ENCODE peak calls at places on chromosomes 2 and 18, in seven cellular contexts. U, R, F, A, X, W and S are unnamed samples.

GRCh38 chr2:128780434-128781080 is 461.9 kb upstream of the HS6ST1 start:
- DNase-seq in R (no peak), F (no peak), W (no peak), U (no peak), X (no peak), A (no peak), S (no peak)

GRCh38 chr2:52956766-52957165 is 810.8 kb upstream of the CHAC2 start:
- DNase-seq in W (no peak), X (no peak), R (no peak), U (no peak), A (no peak), F (no peak), S (no peak)

GRCh38 chr2:148545387-148546256 is 98.9 kb upstream of the EPC2 start:
- DNase-seq in A (no peak), U (no peak), F (no peak), W (no peak), X (no peak), R (no peak), S (no peak)

GRCh38 chr2:214591359-214591758 is 180.5 kb downstream of the VWC2L start:
- DNase-seq in A (no peak), U (no peak), R (no peak), W (no peak), F (no peak), X (no peak), S (no peak)

GRCh38 chr2:11705063-11705462 is 35.1 kb upstream of the NTSR2 start:
- DNase-seq in U (no peak), F (no peak), R (no peak), A (no peak), X (no peak), W (no peak), S (no peak)

GRCh38 chr2:231930601-231931281 is 4.5 kb upstream of the NPPC start:
- DNase-seq in W (no peak), F (peak), X (no peak), R (peak), A (peak), U (no peak), S (no peak)

GRCh38 chr2:100237046-100237615 is 85.2 kb downstream of the LONRF2 start:
- DNase-seq in U (no peak), F (no peak), R (no peak), W (no peak), X (no peak), A (no peak), S (no peak)

GRCh38 chr2:178480227-178481181 is at the start of gene PLEKHA3:
- DNase-seq in A (peak), R (peak), U (peak), F (peak), W (peak), X (peak), S (peak)

GRCh38 chr2:21288299-21288698 is 164.5 kb downstream of the TDRD15 start:
- DNase-seq in F (no peak), A (no peak), R (no peak), W (no peak), X (no peak), U (no peak), S (no peak)

GRCh38 chr18:21682276-21683051 is 22.1 kb downstream of the ABHD3 start:
- DNase-seq in R (no peak), W (no peak), A (peak), U (no peak), F (no peak), X (peak), S (peak)

GRCh38 chr18:62942578-62942977 is 227.2 kb downstream of the PHLPP1 start:
- DNase-seq in U (no peak), R (no peak), A (no peak), W (no peak), F (no peak), X (no peak), S (no peak)

GRCh38 chr2:170249761-170250160 is 71.8 kb downstream of the MYO3B start:
- DNase-seq in A (no peak), R (no peak), W (no peak), F (no peak), U (no peak), X (no peak), S (no peak)

GRCh38 chr2:120941571-120941970 is 205.9 kb downstream of the GLI2 start:
- DNase-seq in R (no peak), U (no peak), W (no peak), A (no peak), X (no peak), F (no peak), S (no peak)

GRCh38 chr18:27073404-27073830 is 111.7 kb downstream of the CHST9 start:
- DNase-seq in A (no peak), W (no peak), F (no peak), X (no peak), R (no peak), U (no peak), S (peak)

GRCh38 chr2:1162768-1163584 is 212.3 kb downstream of the SNTG2 start:
- DNase-seq in W (no peak), F (no peak), R (no peak), A (no peak), X (no peak), U (no peak), S (no peak)

GRCh38 chr2:158495175-158495574 is 38.4 kb downstream of the PKP4 start:
- DNase-seq in U (no peak), F (no peak), R (no peak), X (no peak), A (peak), W (no peak), S (no peak)

GRCh38 chr2:44364604-44365003 is 2.9 kb downstream of the CAMKMT start:
- DNase-seq in F (no peak), A (peak), W (no peak), R (no peak), U (no peak), X (no peak), S (no peak)

GRCh38 chr2:41602351-41602750 is 445.5 kb upstream of the PKDCC start:
- DNase-seq in A (no peak), U (no peak), W (no peak), R (no peak), X (no peak), F (no peak), S (no peak)

GRCh38 chr18:14074187-14074586 is 58.0 kb downstream of the ZNF519 start:
- DNase-seq in F (no peak), W (no peak), X (no peak), R (no peak), U (peak), A (no peak), S (no peak)

GRCh38 chr18:25306671-25307070 is 45.3 kb downstream of the ZNF521 start:
- DNase-seq in F (no peak), A (no peak), R (no peak), U (no peak), X (no peak), W (no peak), S (no peak)

GRCh38 chr2:233832869-233833812 is 21.2 kb downstream of the HJURP start:
- DNase-seq in W (no peak), A (peak), R (no peak), X (no peak), F (no peak), U (peak), S (peak)

GRCh38 chr2:241926541-241927311 is 57.2 kb downstream of the RTP5 start:
- DNase-seq in A (no peak), R (no peak), F (no peak), W (no peak), X (no peak), U (no peak), S (no peak)

GRCh38 chr18:67730884-67731283 is 214.4 kb upstream of the DSEL start:
- DNase-seq in X (no peak), F (no peak), U (no peak), W (no peak), A (peak), R (no peak), S (no peak)

GRCh38 chr2:224552771-224553170 is 32.4 kb downstream of the CUL3 start:
- DNase-seq in R (no peak), W (no peak), A (no peak), U (no peak), F (no peak), X (no peak), S (no peak)

GRCh38 chr2:128322651-128323491 is 4.2 kb upstream of the HS6ST1 start:
- DNase-seq in U (peak), R (peak), X (no peak), A (no peak), W (peak), F (peak), S (no peak)

GRCh38 chr2:177029075-177029474 is 183.5 kb upstream of the HNRNPA3 start:
- DNase-seq in A (no peak), U (no peak), F (no peak), X (no peak), W (no peak), R (no peak), S (no peak)

GRCh38 chr2:177030391-177031000 is 182.1 kb upstream of the HNRNPA3 start:
- DNase-seq in X (no peak), A (no peak), U (no peak), R (no peak), W (no peak), F (no peak), S (no peak)

GRCh38 chr2:177031435-177032222 is 181.0 kb upstream of the HNRNPA3 start:
- DNase-seq in U (no peak), F (no peak), R (no peak), W (no peak), A (no peak), X (no peak), S (no peak)

GRCh38 chr2:177028296-177028695 is 184.3 kb upstream of the HNRNPA3 start:
- DNase-seq in F (no peak), A (no peak), U (no peak), X (no peak), W (no peak), R (no peak), S (no peak)

DNA sequence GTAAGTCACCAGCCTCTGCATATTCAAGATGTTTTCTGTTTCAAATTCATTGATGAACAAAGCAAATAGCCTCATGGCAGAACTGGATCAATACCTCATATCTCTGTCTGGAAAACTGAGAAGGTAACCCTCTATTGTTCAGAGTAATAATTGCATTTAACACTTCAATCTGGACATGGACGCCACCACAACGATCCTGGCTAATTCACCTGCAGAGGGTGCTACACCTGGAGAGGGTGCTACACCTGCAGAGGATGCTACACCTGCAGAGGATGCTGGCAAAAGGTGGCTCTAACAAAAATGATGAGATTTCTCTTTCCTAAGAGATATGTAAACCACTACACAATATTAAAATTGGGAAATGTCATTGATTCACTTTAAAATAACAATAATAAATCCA is 183.1 kb upstream of the HNRNPA3 start:
- DNase-seq in R (no peak), W (no peak), A (no peak), X (no peak), F (no peak), U (peak), S (no peak)
- TF ChIP-seq CTCF in R (no peak), W (no peak), A (no peak), X (no peak), F (no peak), U (no peak), S (no peak)

GRCh38 chr2:71795486-71795885 is 342.1 kb downstream of the DYSF start:
- DNase-seq in A (no peak), R (no peak), X (no peak), W (no peak), U (no peak), F (no peak), S (no peak)
- TF ChIP-seq CTCF in A (no peak), R (no peak), X (no peak), W (no peak), U (no peak), F (no peak), S (no peak)

GRCh38 chr2:144152817-144153271 is 367.1 kb downstream of the ZEB2 start:
- DNase-seq in U (no peak), A (peak), W (no peak), F (no peak), X (no peak), R (no peak), S (no peak)
- TF ChIP-seq CTCF in U (no peak), A (peak), W (peak), F (no peak), X (no peak), R (no peak), S (no peak)

DNA sequence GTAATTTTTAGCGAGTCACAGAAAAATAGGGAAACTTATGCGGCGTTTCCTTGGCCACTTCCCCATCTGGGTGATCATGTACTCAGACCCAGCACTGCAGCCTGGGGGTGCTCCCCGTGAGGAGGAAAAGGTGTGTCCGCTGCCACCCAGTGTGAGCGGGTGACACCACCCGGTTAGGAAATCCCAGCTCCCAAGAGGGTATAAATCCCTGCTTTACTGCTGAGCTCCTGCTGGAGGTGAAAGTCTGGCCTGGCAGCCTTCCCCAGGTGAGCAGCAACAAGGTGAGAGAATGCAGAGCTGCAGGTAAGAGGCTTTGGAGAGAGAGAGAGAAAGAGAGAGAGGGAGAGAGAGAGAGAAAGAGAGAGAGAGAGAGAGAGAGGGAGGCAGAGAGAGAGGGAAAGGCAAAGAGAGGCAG is at the start of gene IL1R2:
- DNase-seq in R (no peak), F (peak), X (no peak), A (no peak), U (no peak), W (peak), S (no peak)
- TF ChIP-seq CTCF in R (no peak), F (no peak), X (no peak), A (no peak), U (no peak), W (no peak), S (no peak)

GRCh38 chr2:110858993-110859770 is 126.8 kb downstream of the ACOXL start:
- DNase-seq in X (no peak), R (no peak), A (no peak), F (no peak), W (no peak), U (no peak), S (no peak)

GRCh38 chr2:110861616-110862260 is 129.4 kb downstream of the ACOXL start:
- DNase-seq in F (no peak), X (no peak), R (no peak), U (no peak), A (no peak), W (no peak), S (no peak)

GRCh38 chr2:110858135-110858737 is 125.9 kb downstream of the ACOXL start:
- DNase-seq in W (no peak), R (no peak), U (no peak), A (no peak), X (no peak), F (no peak), S (peak)

GRCh38 chr2:110863726-110864125 is 131.4 kb downstream of the ACOXL start:
- DNase-seq in U (no peak), F (no peak), A (no peak), X (no peak), W (no peak), R (no peak), S (no peak)

GRCh38 chr2:110860620-110861019 is 128.2 kb downstream of the ACOXL start:
- DNase-seq in U (no peak), W (no peak), X (no peak), R (no peak), F (no peak), A (no peak), S (no peak)
- TF ChIP-seq CTCF in U (no peak), W (no peak), X (no peak), R (no peak), F (no peak), A (no peak), S (no peak)

GRCh38 chr2:236571161-236571560 is 1.5 kb downstream of the ACKR3 start:
- DNase-seq in W (no peak), U (no peak), A (no peak), R (no peak), X (no peak), F (no peak), S (no peak)

GRCh38 chr2:236569593-236569973 is at the start of gene ACKR3:
- DNase-seq in W (peak), X (peak), A (peak), F (peak), R (peak), U (peak), S (peak)

GRCh38 chr2:236570081-236570979 is 705 bp downstream of the ACKR3 start:
- DNase-seq in F (no peak), R (no peak), A (no peak), U (no peak), X (no peak), W (no peak), S (no peak)

GRCh38 chr2:236568068-236568921 is 1.3 kb upstream of the ACKR3 start:
- DNase-seq in U (no peak), R (peak), F (peak), X (peak), W (peak), A (no peak), S (peak)

GRCh38 chr2:236568922-236569592 is 568 bp upstream of the ACKR3 start:
- DNase-seq in R (no peak), U (no peak), X (no peak), F (no peak), A (no peak), W (no peak), S (no peak)
- TF ChIP-seq CTCF in R (no peak), U (no peak), X (no peak), F (no peak), A (no peak), W (no peak), S (no peak)

DNA sequence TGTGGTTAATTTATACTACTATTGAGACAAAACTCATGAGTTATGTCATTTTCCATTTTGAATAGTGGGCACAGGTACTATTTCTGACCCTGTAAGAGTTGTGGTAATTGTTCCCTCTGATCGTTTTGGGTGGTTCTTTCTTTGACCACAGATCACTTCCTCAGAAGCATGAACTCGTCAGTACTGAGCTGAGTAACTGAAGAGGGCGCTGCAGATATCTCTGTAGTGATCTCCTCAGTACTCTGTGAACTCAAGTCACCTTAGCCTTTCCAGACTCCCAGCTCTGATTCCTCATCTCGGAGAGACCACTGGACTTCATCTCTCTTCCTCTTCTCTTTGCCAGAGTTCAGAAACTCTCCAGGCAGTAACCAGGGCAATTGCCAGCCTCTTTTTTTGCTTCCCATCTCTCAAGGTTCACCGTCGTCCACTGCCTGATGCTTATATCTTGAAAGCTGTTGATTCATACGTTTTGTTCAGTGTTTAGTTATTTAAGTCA is 9.4 kb upstream of the IL1RL1 start:
- DNase-seq in U (peak), X (peak), W (peak), A (peak), F (no peak), R (no peak), S (peak)
- TF ChIP-seq CTCF in U (no peak), X (no peak), W (peak), A (peak), F (no peak), R (peak), S (peak)

GRCh38 chr2:108169982-108170625 is 69.7 kb upstream of the SULT1C3 start:
- DNase-seq in X (no peak), F (no peak), W (no peak), R (no peak), A (peak), U (no peak), S (peak)
- TF ChIP-seq CTCF in X (no peak), F (no peak), W (peak), R (peak), A (peak), U (peak), S (peak)